ENCODE peak calls at places on chromosomes 2 and 18, in six cellular contexts. A is activated CD8-positive, alpha-beta memory T cell treated with anti-CD3 and anti-CD28 coated beads, Interleukin-2, amount 10 ng/mL, durations not matched to agents 7 days and 5 days; K is left cardiac atrium; L is activated CD4-positive, alpha-beta memory T cell treated with anti-CD3 and anti-CD28 coated beads, Interleukin-2, amount 10 ng/mL, durations not matched to agents 7 days and 5 days; R is activated naive CD4-positive, alpha-beta T cell; H is EL. J is an unnamed sample.

GRCh38 chr2:180017764-180018163 is 10.7 kb upstream of the CWC22 start:
- DNase-seq in A (no peak), K (peak), L (no peak), R (no peak), H (peak), J (no peak)

GRCh38 chr18:53117851-53118250 is 777.9 kb downstream of the DCC start:
- DNase-seq in A (no peak), K (no peak), L (no peak), R (no peak), H (no peak), J (no peak)

GRCh38 chr18:48777026-48777736 is 173.6 kb downstream of the SMAD7 start:
- DNase-seq in A (peak), K (peak), L (peak), R (peak), H (peak), J (peak)

GRCh38 chr18:42112657-42113420 is 157.8 kb downstream of the PIK3C3 start:
- DNase-seq in A (no peak), K (no peak), L (no peak), R (no peak), H (no peak), J (no peak)

GRCh38 chr18:36693931-36694661 is 134.7 kb downstream of the TPGS2 start:
- DNase-seq in A (no peak), K (no peak), L (no peak), R (no peak), H (peak), J (no peak)

GRCh38 chr2:119223521-119224390 is at the start of gene STEAP3:
- DNase-seq in A (no peak), K (peak), L (no peak), R (no peak), H (peak), J (peak)

GRCh38 chr18:35713545-35713944 is 132.0 kb downstream of the GALNT1 start:
- DNase-seq in A (no peak), K (no peak), L (no peak), R (no peak), H (peak), J (no peak)

GRCh38 chr2:45654250-45654649 is 2.8 kb downstream of the PRKCE start:
- DNase-seq in A (no peak), K (no peak), L (no peak), R (no peak), H (no peak), J (peak)

GRCh38 chr2:173590278-173590811 is 235.7 kb downstream of the CDCA7 start:
- DNase-seq in A (no peak), K (peak), L (no peak), R (no peak), H (peak), J (peak)

GRCh38 chr2:113268621-113269360 is 9.9 kb downstream of the PAX8 start:
- DNase-seq in A (no peak), K (no peak), L (no peak), R (no peak), H (no peak), J (no peak)